ENCODE peak calls at places on chromosomes 1 and 21, in seven cellular contexts. X is NCI-H446; V is central memory CD8-positive, alpha-beta T cell; I is fibroblast of mammary gland; U is left lobe of liver; C is ovary; D is CD4-positive, CD25-positive, alpha-beta regulatory T cell. E is an unnamed sample.

GRCh38 chr1:9315411-9316079 is 22.9 kb downstream of the SPSB1 start:
- DNase-seq in I (peak), X (no peak), U (no peak), C (peak), D (no peak), V (no peak), E (no peak)

GRCh38 chr1:16215882-16216753 is 3.7 kb upstream of the ARHGEF19 start:
- DNase-seq in X (peak), I (peak), U (peak), C (peak), V (no peak), D (peak), E (peak)

GRCh38 chr1:3508757-3509415 is 54.4 kb downstream of the ARHGEF16 start:
- DNase-seq in U (no peak), C (no peak), X (no peak), D (no peak), I (no peak), V (no peak), E (no peak)

GRCh38 chr1:171809834-171810233 is 28.4 kb downstream of the METTL13 start:
- DNase-seq in I (no peak), U (no peak), D (no peak), V (no peak), X (no peak), C (no peak), E (no peak)

GRCh38 chr1:180785887-180786286 is 126.8 kb upstream of the KIAA1614 start:
- DNase-seq in I (no peak), V (no peak), X (no peak), U (no peak), D (no peak), C (no peak), E (no peak)

GRCh38 chr1:107830546-107830945 is 134.4 kb downstream of the VAV3 start:
- DNase-seq in X (no peak), D (no peak), C (no peak), I (no peak), U (no peak), V (no peak), E (no peak)

GRCh38 chr1:171581766-171582165 is 40.3 kb upstream of the MYOCOS start:
- DNase-seq in X (no peak), I (no peak), D (no peak), C (no peak), U (no peak), V (no peak), E (no peak)

GRCh38 chr1:155012052-155012546 is 9.5 kb downstream of the ZBTB7B start:
- DNase-seq in C (peak), V (no peak), U (peak), D (no peak), X (peak), I (peak), E (no peak)

GRCh38 chr1:72101840-72102632 is 180.3 kb downstream of the NEGR1 start:
- DNase-seq in D (no peak), C (no peak), I (no peak), V (no peak), X (no peak), U (no peak), E (no peak)

GRCh38 chr1:64082459-64082858 is 121.0 kb upstream of the UBE2U start:
- DNase-seq in I (peak), D (no peak), X (no peak), V (no peak), C (no peak), U (no peak), E (no peak)

GRCh38 chr1:66809736-66810326 is 8.8 kb upstream of the INSL5 start:
- DNase-seq in I (peak), U (no peak), C (no peak), V (no peak), X (no peak), D (no peak), E (no peak)

GRCh38 chr1:161531986-161532875 is 7.9 kb downstream of the HSPA6 start:
- DNase-seq in V (no peak), U (no peak), X (no peak), I (peak), C (no peak), D (no peak), E (no peak)

GRCh38 chr1:5992814-5993552 is 758 bp upstream of the NPHP4 start:
- DNase-seq in I (no peak), U (no peak), D (peak), X (no peak), V (no peak), C (no peak), E (no peak)

GRCh38 chr1:100941098-100941527 is 45.2 kb downstream of the SLC30A7 start:
- DNase-seq in U (no peak), D (no peak), V (no peak), I (no peak), C (no peak), X (no peak), E (no peak)

GRCh38 chr1:53121319-53122172 is 20.9 kb downstream of the SLC1A7 start:
- DNase-seq in U (no peak), X (peak), D (no peak), I (peak), C (peak), V (no peak), E (no peak)

GRCh38 chr1:173914366-173914871 is 2.7 kb downstream of the SERPINC1 start:
- DNase-seq in U (peak), I (peak), V (no peak), X (peak), C (no peak), D (no peak), E (no peak)

GRCh38 chr1:155978325-155978972 is at the start of gene ARHGEF2:
- DNase-seq in D (peak), C (peak), X (peak), I (peak), V (peak), U (peak), E (peak)

GRCh38 chr1:7098641-7099040 is 313.4 kb downstream of the CAMTA1 start:
- DNase-seq in V (no peak), X (no peak), I (no peak), C (no peak), D (no peak), U (peak), E (no peak)

GRCh38 chr21:41396452-41397107 is 29.5 kb upstream of the MX1 start:
- DNase-seq in I (peak), C (no peak), X (no peak), U (no peak), V (no peak), D (no peak), E (no peak)

GRCh38 chr1:26378088-26378878 is 5.7 kb upstream of the ZNF683 start:
- DNase-seq in D (peak), C (no peak), V (peak), U (no peak), I (peak), X (peak), E (no peak)

GRCh38 chr21:45768011-45768740 is 124.7 kb downstream of the PCBP3 start:
- DNase-seq in X (peak), D (no peak), U (peak), C (no peak), V (no peak), I (peak), E (no peak)

GRCh38 chr1:160167580-160167979 is 16.2 kb downstream of the ATP1A4 start:
- DNase-seq in I (no peak), U (no peak), X (no peak), V (no peak), C (no peak), D (no peak), E (no peak)

GRCh38 chr21:46295996-46296752 is 10.0 kb downstream of the YBEY start:
- DNase-seq in U (peak), X (no peak), C (peak), I (peak), V (no peak), D (peak), E (no peak)

GRCh38 chr1:90721210-90722194 is 4.4 kb upstream of the BARHL2 start:
- DNase-seq in U (no peak), I (peak), V (no peak), C (no peak), D (no peak), X (peak), E (no peak)

GRCh38 chr1:42753070-42753469 is 13.0 kb upstream of the CLDN19 start:
- DNase-seq in V (no peak), I (peak), U (no peak), D (no peak), X (no peak), C (no peak), E (no peak)

GRCh38 chr1:12552111-12552888 is 65.7 kb downstream of the DHRS3 start:
- DNase-seq in X (no peak), V (no peak), U (no peak), D (no peak), C (peak), I (no peak), E (no peak)

GRCh38 chr1:150464422-150464826 is 22.8 kb upstream of the TARS2 start:
- DNase-seq in I (peak), X (peak), V (peak), C (peak), U (peak), D (peak), E (no peak)

GRCh38 chr1:212353181-212353580 is 61.5 kb downstream of the PACC1 start:
- DNase-seq in U (no peak), X (no peak), C (no peak), V (no peak), D (no peak), I (no peak), E (no peak)

GRCh38 chr1:39154553-39155361 is 49.7 kb upstream of the MACF1 start:
- DNase-seq in V (no peak), X (peak), D (no peak), C (no peak), I (peak), U (peak), E (no peak)

GRCh38 chr1:30465096-30465495 is 258.3 kb downstream of the MATN1 start:
- DNase-seq in X (no peak), C (no peak), V (no peak), U (no peak), I (no peak), D (no peak), E (no peak)

GRCh38 chr1:113860891-113861290 is 10.6 kb downstream of the PTPN22 start:
- DNase-seq in V (no peak), D (no peak), U (no peak), X (no peak), I (peak), C (no peak), E (no peak)

GRCh38 chr21:45877821-45878469 is 103.6 kb upstream of the COL6A1 start:
- DNase-seq in U (no peak), C (peak), V (no peak), X (no peak), I (peak), D (no peak), E (no peak)

GRCh38 chr1:192506741-192507155 is 68.8 kb upstream of the RGS1 start:
- DNase-seq in D (no peak), U (no peak), V (no peak), I (peak), X (peak), C (no peak), E (no peak)

GRCh38 chr1:20726932-20727745 is 5.4 kb downstream of the SH2D5 start:
- DNase-seq in I (no peak), U (peak), C (peak), X (no peak), D (no peak), V (no peak), E (no peak)

E was measured in esophagus squamous epithelium.